ENCODE peak calls at places on chromosomes 16 and 17, in eight cellular contexts. F is GM23248; D is tibial artery; X is transverse colon; V is CD4-positive, alpha-beta T cell; U is pancreas; Z is tibial nerve; E is small intestine. A is an unnamed sample.

GRCh38 chr17:49515196-49515770 is 20.2 kb downstream of the NGFR start:
- DNase-seq in F (peak), D (peak), X (peak), V (no peak), U (peak), Z (peak), E (peak), A (peak)

GRCh38 chr17:82330322-82331239 is 3.0 kb downstream of the SECTM1 start:
- DNase-seq in F (peak), D (no peak), X (peak), V (no peak), U (peak), Z (no peak), E (peak), A (no peak)

GRCh38 chr16:52407778-52408177 is 139.2 kb downstream of the TOX3 start:
- DNase-seq in F (no peak), D (no peak), X (no peak), V (no peak), U (no peak), Z (no peak), E (no peak), A (no peak)

GRCh38 chr16:15052747-15053476 is 3.0 kb downstream of the NTAN1 start:
- DNase-seq in F (peak), D (peak), X (no peak), V (no peak), U (no peak), Z (no peak), E (no peak), A (no peak)

GRCh38 chr17:83036666-83037065 is 42.7 kb upstream of the METRNL start:
- DNase-seq in F (no peak), D (no peak), X (no peak), V (no peak), U (no peak), Z (no peak), E (no peak), A (no peak)

GRCh38 chr16:3266873-3267537 is 10.6 kb upstream of the MEFV start:
- DNase-seq in F (peak), D (no peak), X (no peak), V (no peak), U (peak), Z (no peak), E (peak), A (no peak)

GRCh38 chr16:3677994-3678393 is 23.5 kb downstream of the DNASE1 start:
- DNase-seq in F (no peak), D (no peak), X (no peak), V (no peak), U (no peak), Z (no peak), E (no peak), A (no peak)

GRCh38 chr17:75500419-75501216 is 14.7 kb downstream of the CASKIN2 start:
- DNase-seq in F (no peak), D (no peak), X (no peak), V (no peak), U (no peak), Z (no peak), E (no peak), A (no peak)

GRCh38 chr16:87166321-87166720 is 150.9 kb downstream of the C16orf95 start:
- DNase-seq in F (no peak), D (no peak), X (no peak), V (no peak), U (no peak), Z (no peak), E (no peak), A (no peak)

GRCh38 chr16:88331989-88332920 is 50.5 kb upstream of the ZNF469 start:
- DNase-seq in F (peak), D (peak), X (peak), V (no peak), U (no peak), Z (peak), E (no peak), A (no peak)

GRCh38 chr17:27746881-27747280 is 53.4 kb downstream of the NOS2 start:
- DNase-seq in F (no peak), D (no peak), X (no peak), V (no peak), U (no peak), Z (no peak), E (no peak), A (no peak)

GRCh38 chr17:78421534-78422266 is 43.3 kb downstream of the PGS1 start:
- DNase-seq in F (peak), D (peak), X (peak), V (peak), U (peak), Z (peak), E (peak), A (peak)

GRCh38 chr16:11501583-11502138 is 85.1 kb downstream of the LITAF start:
- DNase-seq in F (no peak), D (no peak), X (no peak), V (no peak), U (no peak), Z (no peak), E (no peak), A (no peak)
- H3K27ac ChIP-seq in F (no peak), D (no peak), X (no peak), V (no peak), U (no peak), Z (no peak), E (no peak), A (no peak)

GRCh38 chr17:40074175-40074512 is 11.4 kb downstream of the THRA start:
- DNase-seq in F (no peak), D (no peak), X (no peak), V (no peak), U (no peak), Z (no peak), E (no peak), A (no peak)
- H3K27ac ChIP-seq in F (no peak), D (peak), X (peak), V (no peak), U (peak), Z (peak), E (peak), A (peak)

GRCh38 chr16:83136419-83136818 is 509.6 kb downstream of the CDH13 start:
- DNase-seq in F (no peak), D (no peak), X (no peak), V (no peak), U (no peak), Z (no peak), E (peak), A (no peak)
- H3K27ac ChIP-seq in F (no peak), D (no peak), X (no peak), V (no peak), U (no peak), Z (no peak), E (no peak), A (no peak)

DNA sequence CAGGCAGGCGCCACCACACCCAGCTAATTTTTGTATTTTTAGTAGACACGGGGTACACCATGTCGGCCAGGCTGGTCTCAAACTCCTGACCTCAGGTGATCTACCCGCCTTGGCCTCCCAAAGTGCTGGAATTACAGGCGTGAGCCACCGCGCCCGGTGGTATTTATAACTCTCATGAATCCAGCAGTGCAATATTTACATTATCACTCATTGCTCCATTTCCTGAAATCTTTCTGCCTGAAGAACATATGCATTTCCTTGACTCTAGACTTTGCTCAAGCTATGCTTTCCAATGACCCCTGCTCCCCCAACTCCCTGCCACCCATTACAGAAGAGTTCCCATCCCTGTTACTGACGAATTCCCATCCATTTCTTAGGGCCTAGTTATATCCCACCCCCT is 19.7 kb upstream of the NDUFAB1 start:
- DNase-seq in F (no peak), D (no peak), X (no peak), V (no peak), U (no peak), Z (no peak), E (peak), A (no peak)
- H3K27ac ChIP-seq in F (no peak), D (no peak), X (no peak), V (no peak), U (no peak), Z (no peak), E (no peak), A (no peak)